ENCODE peak calls at places on chromosomes 2 and 18, in eight cellular contexts. Q, X, N, M, O, S, K and L are unnamed samples.
A peak's percentile ranks its signal among the peaks of the same experiment; 100 is the strongest.

GRCh38 chr2:127701651-127702394 is 526 bp downstream of the SFT2D3 start:
- DNase-seq in O (no peak), Q (peak; percentile 79), K (peak; percentile 92), S (peak; percentile 63), N (peak; percentile 71), X (peak; percentile 63), M (peak; percentile 72), L (peak; percentile 87)

GRCh38 chr2:43116988-43117387 is 109.4 kb downstream of the ZFP36L2 start:
- DNase-seq in Q (no peak), M (no peak), X (no peak), K (no peak), N (no peak), S (no peak), O (no peak), L (no peak)

GRCh38 chr2:101831351-101831865 is 133.9 kb downstream of the MAP4K4 start:
- DNase-seq in S (peak; percentile 58), O (no peak), X (peak; percentile 51), N (peak; percentile 27), M (peak; percentile 63), K (peak; percentile 87), Q (peak; percentile 58), L (peak; percentile 81)

GRCh38 chr2:230575640-230576324 is 136.9 kb upstream of the CAB39 start:
- DNase-seq in K (no peak), S (no peak), M (peak; percentile 59), Q (no peak), O (no peak), X (no peak), N (no peak), L (no peak)

GRCh38 chr2:157338013-157338412 is 12.4 kb upstream of the ERMN start:
- DNase-seq in Q (no peak), N (no peak), S (no peak), M (no peak), X (no peak), O (no peak), K (no peak), L (no peak)

GRCh38 chr2:150476213-150476740 is 11.2 kb downstream of the RND3 start:
- DNase-seq in X (no peak), Q (no peak), N (no peak), M (no peak), S (no peak), O (no peak), K (no peak), L (no peak)

GRCh38 chr18:78547817-78548216 is 431.8 kb upstream of the SALL3 start:
- DNase-seq in Q (no peak), X (no peak), K (no peak), N (no peak), M (no peak), S (no peak), O (no peak), L (no peak)

GRCh38 chr2:68045337-68045736 is 17.5 kb downstream of the C1D start:
- DNase-seq in M (no peak), X (no peak), Q (no peak), S (no peak), N (no peak), K (no peak), O (no peak), L (no peak)

GRCh38 chr18:66048404-66048803 is 297.6 kb downstream of the CDH7 start:
- DNase-seq in X (no peak), M (no peak), Q (no peak), K (no peak), N (no peak), S (no peak), O (no peak), L (no peak)

GRCh38 chr2:121400206-121400605 is 115.2 kb upstream of the TFCP2L1 start:
- DNase-seq in O (no peak), N (no peak), X (no peak), S (no peak), M (no peak), K (no peak), Q (no peak), L (no peak)

GRCh38 chr2:38499921-38500634 is 102.7 kb downstream of the HNRNPLL start:
- DNase-seq in Q (no peak), K (peak; percentile 74), M (no peak), N (no peak), S (no peak), O (no peak), X (peak; percentile 50), L (no peak)

GRCh38 chr2:903223-903900 is 47.3 kb upstream of the SNTG2 start:
- DNase-seq in M (no peak), S (no peak), O (no peak), K (no peak), X (no peak), N (no peak), Q (no peak), L (no peak)

GRCh38 chr2:430280-431040 is 142.6 kb upstream of the ALKAL2 start:
- DNase-seq in X (no peak), N (no peak), O (no peak), Q (no peak), S (no peak), K (no peak), M (peak; percentile 17), L (no peak)

GRCh38 chr18:73669299-73669698 is 478.3 kb downstream of the FBXO15 start:
- DNase-seq in O (no peak), N (no peak), Q (no peak), S (no peak), K (no peak), X (no peak), M (no peak), L (no peak)

GRCh38 chr2:74186038-74186437 is 7.4 kb upstream of the MOB1A start:
- DNase-seq in M (no peak), K (no peak), N (no peak), O (no peak), S (peak; percentile 26), Q (peak; percentile 62), X (no peak), L (no peak)

GRCh38 chr2:133581027-133581760 is 12.9 kb upstream of the NCKAP5 start:
- DNase-seq in N (no peak), Q (no peak), S (no peak), O (no peak), X (no peak), M (no peak), K (no peak), L (no peak)

GRCh38 chr2:19933351-19933981 is 31.7 kb upstream of the TTC32 start:
- DNase-seq in Q (no peak), X (no peak), M (no peak), N (no peak), O (no peak), S (no peak), K (no peak), L (no peak)

GRCh38 chr2:176589287-176589686 is 320.0 kb downstream of the MTX2 start:
- DNase-seq in S (no peak), O (no peak), X (no peak), M (no peak), K (no peak), Q (no peak), N (no peak), L (no peak)

GRCh38 chr18:34158881-34159690 is 65.6 kb downstream of the NOL4 start:
- DNase-seq in Q (no peak), X (peak; percentile 71), O (peak; percentile 10), K (peak; percentile 77), S (no peak), N (no peak), M (no peak), L (peak; percentile 68)

GRCh38 chr18:39742015-39742466 is 2176.4 kb upstream of the CELF4 start:
- DNase-seq in X (no peak), Q (no peak), O (no peak), M (no peak), K (no peak), S (no peak), N (no peak), L (no peak)

GRCh38 chr2:198347936-198348335 is 543.5 kb downstream of the PLCL1 start:
- DNase-seq in O (no peak), Q (no peak), M (no peak), K (no peak), S (no peak), N (no peak), X (no peak), L (no peak)

GRCh38 chr18:61764381-61764780 is 128.4 kb downstream of the RNF152 start:
- DNase-seq in Q (no peak), S (no peak), N (no peak), M (no peak), X (no peak), O (no peak), K (no peak), L (no peak)

GRCh38 chr18:55390898-55391297 is 197.1 kb downstream of the TCF4 start:
- DNase-seq in Q (no peak), O (no peak), N (no peak), X (no peak), S (no peak), M (no peak), K (no peak), L (no peak)

GRCh38 chr2:18721038-18721922 is 131.9 kb upstream of the NT5C1B start:
- DNase-seq in M (no peak), K (no peak), S (no peak), X (no peak), Q (no peak), N (no peak), O (no peak), L (no peak)

GRCh38 chr2:99865217-99865569 is 277.2 kb downstream of the AFF3 start:
- DNase-seq in K (no peak), O (no peak), M (no peak), N (no peak), S (no peak), X (no peak), Q (no peak), L (no peak)

GRCh38 chr2:233063269-233063975 is 3.3 kb downstream of the INPP5D start:
- DNase-seq in S (no peak), X (no peak), O (no peak), K (peak; percentile 62), Q (no peak), M (no peak), N (peak; percentile 59), L (peak; percentile 69)

GRCh38 chr2:126436411-126436810 is 219.5 kb upstream of the GYPC start:
- DNase-seq in X (no peak), O (no peak), Q (no peak), K (no peak), N (no peak), S (no peak), M (no peak), L (no peak)

GRCh38 chr2:26197516-26197915 is 24.6 kb downstream of the GAREM2 start:
- DNase-seq in Q (no peak), S (no peak), N (no peak), M (no peak), K (no peak), X (no peak), O (no peak), L (no peak)

GRCh38 chr2:2846379-2847130 is 515.5 kb upstream of the MYT1L start:
- DNase-seq in K (no peak), N (no peak), X (no peak), S (no peak), Q (no peak), M (no peak), O (no peak), L (no peak)

GRCh38 chr2:226984461-226985226 is 148.8 kb downstream of the RHBDD1 start:
- DNase-seq in Q (no peak), X (no peak), M (no peak), K (no peak), N (peak; percentile 45), S (no peak), O (no peak), L (no peak)

GRCh38 chr2:9424447-9425164 is 1.2 kb downstream of the CPSF3 start:
- DNase-seq in S (no peak), X (no peak), Q (no peak), M (no peak), N (no peak), K (no peak), O (no peak), L (no peak)

GRCh38 chr2:113157897-113158753 is 15.6 kb upstream of the PSD4 start:
- DNase-seq in S (no peak), Q (no peak), O (no peak), K (peak; percentile 55), N (no peak), X (no peak), M (no peak), L (peak; percentile 41)

GRCh38 chr2:99651930-99652670 is 162.3 kb upstream of the REV1 start:
- DNase-seq in O (no peak), N (no peak), S (no peak), X (peak; percentile 36), M (no peak), K (no peak), Q (no peak), L (no peak)

GRCh38 chr2:70094978-70095832 is 7.9 kb downstream of the PCBP1 start:
- DNase-seq in S (no peak), M (peak; percentile 48), K (peak; percentile 83), X (no peak), Q (peak; percentile 43), O (no peak), N (peak; percentile 58), L (peak; percentile 87)